ENCODE peak calls at places on chromosomes 1 and 21, in eight cellular contexts. F is stomach, A is ovary, H is A549, V is esophagus squamous epithelium, L is K562, K is lower leg skin, G is breast epithelium. T is an unnamed sample.

GRCh38 chr1:22111620-22112019 is 31.3 kb downstream of the WNT4 start:
- DNase-seq in A (no peak), H (no peak), G (no peak), F (no peak), V (no peak), L (peak), K (no peak), T (peak)

GRCh38 chr1:61241864-61242472 is 159.6 kb downstream of the NFIA start:
- DNase-seq in H (no peak), L (no peak), F (no peak), G (no peak), K (no peak), V (no peak), A (no peak), T (no peak)

GRCh38 chr1:219826290-219826689 is 102.1 kb downstream of the SLC30A10 start:
- DNase-seq in G (no peak), V (no peak), K (no peak), A (no peak), F (no peak), L (no peak), H (no peak), T (no peak)

GRCh38 chr1:31633117-31633516 is 11.6 kb downstream of the PEF1 start:
- DNase-seq in H (peak), L (peak), K (no peak), A (no peak), G (no peak), F (peak), V (no peak), T (no peak)

GRCh38 chr21:41583274-41583790 is 75.4 kb upstream of the TMPRSS2 start:
- DNase-seq in V (no peak), F (peak), K (peak), H (peak), A (no peak), G (peak), L (no peak), T (no peak)

GRCh38 chr1:22739648-22740385 is 29.2 kb downstream of the EPHB2 start:
- DNase-seq in K (no peak), L (peak), G (no peak), A (peak), H (peak), F (no peak), V (no peak), T (peak)

GRCh38 chr1:239765163-239765562 is 326.5 kb upstream of the FMN2 start:
- DNase-seq in V (no peak), A (no peak), K (no peak), F (no peak), L (no peak), H (no peak), G (no peak), T (no peak)

GRCh38 chr1:147527941-147528936 is 13.1 kb upstream of the BCL9 start:
- DNase-seq in V (no peak), H (no peak), A (no peak), L (no peak), K (no peak), F (no peak), G (no peak), T (no peak)

GRCh38 chr1:51058863-51059262 is 43.2 kb upstream of the C1orf185 start:
- DNase-seq in F (no peak), L (no peak), G (no peak), H (no peak), V (no peak), A (no peak), K (no peak), T (no peak)

GRCh38 chr1:213122514-213122929 is 71.5 kb downstream of the RPS6KC1 start:
- DNase-seq in H (no peak), A (no peak), F (no peak), V (no peak), L (peak), G (no peak), K (no peak), T (no peak)

GRCh38 chr21:42463861-42464515 is 32.0 kb downstream of the RSPH1 start:
- DNase-seq in G (no peak), L (no peak), V (no peak), K (peak), F (peak), A (no peak), H (no peak), T (no peak)

GRCh38 chr1:18951818-18952391 is 4.6 kb downstream of the IFFO2 start:
- DNase-seq in F (peak), V (no peak), H (no peak), L (no peak), G (no peak), A (no peak), K (no peak), T (no peak)

GRCh38 chr1:101167891-101168290 is 68.9 kb upstream of the S1PR1 start:
- DNase-seq in H (no peak), G (no peak), K (no peak), F (no peak), A (no peak), L (no peak), V (no peak), T (no peak)

GRCh38 chr1:233237623-233238022 is 57.9 kb downstream of the PCNX2 start:
- DNase-seq in H (no peak), L (no peak), F (no peak), G (no peak), K (no peak), V (no peak), A (no peak), T (no peak)

GRCh38 chr1:184684285-184685077 is 70.2 kb downstream of the EDEM3 start:
- DNase-seq in G (no peak), V (no peak), L (no peak), K (no peak), A (peak), H (no peak), F (peak), T (no peak)

GRCh38 chr1:7953850-7954609 is 7.5 kb upstream of the PARK7 start:
- DNase-seq in H (peak), K (peak), A (peak), G (peak), V (peak), L (peak), F (peak), T (no peak)
- TF ChIP-seq POLR2A in H (peak), K (no peak), A (peak), G (peak), V (no peak), L (peak), F (peak), T (no peak)

DNA sequence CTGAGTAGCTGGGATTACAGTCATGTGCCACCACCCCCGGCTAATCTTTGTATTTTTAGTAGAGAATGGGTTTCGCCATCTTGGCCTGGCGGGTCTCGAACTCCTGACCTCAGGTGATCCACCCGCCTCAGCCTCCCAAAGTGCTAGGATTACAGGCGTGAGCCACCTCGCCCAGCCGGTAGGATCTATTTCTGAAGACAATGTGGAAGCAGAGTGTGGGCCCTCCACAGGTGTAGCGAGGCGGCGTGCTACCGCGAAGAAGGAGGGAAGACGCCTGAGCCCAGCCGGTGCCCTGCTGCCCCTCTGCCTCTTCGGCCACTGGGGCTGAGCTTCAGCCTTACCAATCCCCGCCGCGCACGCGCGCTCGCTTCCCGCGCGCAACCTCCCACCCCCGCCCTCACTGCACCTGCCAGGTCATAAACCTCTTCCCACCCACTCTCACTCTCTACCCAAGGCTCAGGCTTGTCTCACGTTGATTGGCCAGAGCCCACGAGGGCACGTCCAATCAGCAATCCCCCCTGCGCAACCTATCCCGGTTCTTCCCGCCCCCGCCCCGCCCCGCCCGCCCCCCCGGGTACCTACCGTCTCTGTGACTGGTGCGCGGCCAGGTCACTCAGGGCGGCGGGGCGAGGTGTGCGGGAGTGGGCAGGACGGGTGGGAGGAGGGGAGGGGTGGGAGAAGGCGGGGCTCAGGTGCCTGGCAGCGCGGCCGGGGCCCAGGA is 409 bp upstream of the HOOK1 start:
- DNase-seq in V (peak), A (peak), L (no peak), K (peak), G (peak), F (peak), H (peak), T (no peak)
- TF ChIP-seq POLR2A in V (no peak), A (no peak), L (no peak), K (no peak), G (peak), F (no peak), H (peak), T (no peak)

GRCh38 chr1:154222518-154222917 is 1.8 kb downstream of the UBAP2L start:
- DNase-seq in V (no peak), F (no peak), L (no peak), K (no peak), H (no peak), A (no peak), G (no peak), T (no peak)

GRCh38 chr1:154219511-154219910 is 1.2 kb upstream of the UBAP2L start:
- DNase-seq in H (no peak), F (no peak), V (no peak), A (no peak), K (no peak), L (no peak), G (no peak), T (no peak)

GRCh38 chr1:154220071-154220969 is at the start of gene UBAP2L:
- DNase-seq in A (peak), G (peak), H (peak), L (peak), K (peak), V (peak), F (peak), T (peak)

GRCh38 chr1:154221815-154222081 is 993 bp downstream of the UBAP2L start:
- DNase-seq in A (no peak), V (no peak), H (no peak), K (no peak), F (no peak), G (no peak), L (no peak), T (no peak)

DNA sequence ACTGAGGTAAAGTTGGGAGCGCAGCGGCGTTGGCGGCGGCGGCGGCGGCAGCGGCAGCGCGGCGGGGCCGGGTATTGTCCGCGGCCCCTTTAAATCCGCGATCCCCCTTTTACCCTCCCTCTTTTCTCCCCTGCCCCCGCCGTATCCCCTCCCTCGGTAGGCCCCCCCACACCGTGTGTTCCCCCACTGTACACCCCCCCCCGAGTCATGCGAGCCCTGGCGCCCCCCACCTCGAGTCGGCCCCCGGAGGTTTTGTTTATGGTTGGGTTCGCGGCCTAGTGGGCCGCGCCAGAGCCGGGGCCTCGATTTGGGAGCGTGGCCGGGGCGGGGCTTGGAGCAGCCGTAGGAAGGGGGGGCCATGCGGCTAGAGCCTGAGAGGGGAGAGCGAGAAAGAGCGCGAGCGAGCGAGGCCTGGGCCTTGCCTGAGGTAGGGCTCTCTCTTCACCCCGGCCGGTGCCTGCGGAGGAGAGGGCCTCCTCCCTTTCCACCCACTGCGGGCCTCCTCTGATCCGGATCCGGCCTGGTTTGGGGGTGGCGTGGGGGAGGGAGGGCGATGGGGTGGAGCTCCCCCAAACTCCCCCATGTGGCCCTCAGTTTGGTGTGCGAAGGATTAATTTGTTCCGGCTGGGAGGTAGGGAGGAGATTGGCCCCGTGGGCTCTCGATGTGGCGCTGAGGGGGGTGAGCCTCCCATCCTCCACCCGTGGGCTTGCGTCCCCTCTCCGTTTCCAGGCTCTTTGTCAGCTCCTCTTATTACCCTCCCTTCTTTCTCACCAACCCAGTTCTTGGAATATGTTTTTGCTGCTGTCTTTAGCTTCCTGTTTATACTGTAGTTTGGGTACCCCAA is 437 bp downstream of the UBAP2L start:
- DNase-seq in V (peak), G (peak), H (peak), L (peak), K (peak), F (peak), A (peak), T (no peak)
- TF ChIP-seq POLR2A in V (no peak), G (no peak), H (peak), L (peak), K (no peak), F (no peak), A (peak), T (peak)

GRCh38 chr1:113788802-113789201 is 23.5 kb downstream of the RSBN1 start:
- DNase-seq in H (no peak), L (no peak), V (no peak), G (no peak), K (no peak), A (no peak), F (no peak), T (no peak)
- TF ChIP-seq POLR2A in H (no peak), L (no peak), V (no peak), G (no peak), K (no peak), A (no peak), F (no peak), T (no peak)

DNA sequence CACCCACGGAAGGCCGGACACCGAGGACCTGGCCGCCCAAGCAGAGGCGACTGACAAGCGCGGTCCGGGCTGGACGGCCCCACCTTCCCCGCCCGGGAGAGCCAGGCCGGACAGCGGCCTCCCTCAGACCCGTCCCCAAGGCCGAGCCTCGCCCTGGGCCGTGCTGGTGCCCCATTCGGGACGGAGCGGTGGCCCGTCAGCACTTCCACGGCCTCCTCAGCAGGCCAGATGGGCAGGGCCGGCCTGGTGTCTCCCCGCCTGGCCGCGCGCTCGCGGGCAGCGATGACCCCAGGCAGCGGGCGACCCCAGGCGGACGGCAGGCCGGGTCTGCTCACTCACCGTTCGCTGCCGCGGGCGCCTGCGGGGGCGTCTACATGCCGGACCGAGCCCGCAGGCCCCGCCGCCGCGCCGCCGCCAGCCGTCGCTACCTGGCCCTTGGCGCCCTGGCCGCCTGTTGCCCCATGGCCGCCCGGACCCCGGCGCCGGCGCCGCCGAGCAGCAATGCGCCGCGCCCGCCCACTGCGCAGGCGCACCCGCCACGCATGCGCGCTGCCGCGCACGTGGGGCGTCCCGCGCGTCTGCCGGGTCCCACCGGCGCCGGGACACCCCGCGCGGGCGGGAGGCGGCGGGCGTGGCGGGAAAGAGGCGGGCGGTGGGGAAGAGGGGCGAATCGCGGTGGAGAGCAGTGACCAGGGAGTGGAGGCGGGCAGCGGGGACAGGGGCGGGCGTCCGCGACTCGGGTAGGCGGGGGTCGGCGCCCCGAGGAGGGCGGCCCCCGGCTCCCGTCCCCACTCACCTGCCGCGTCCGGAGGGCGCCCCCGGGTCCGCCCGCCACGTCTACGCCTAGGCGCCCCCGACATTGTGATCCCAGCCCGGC is at the start of gene NADK:
- DNase-seq in K (peak), H (peak), G (no peak), V (no peak), A (peak), F (peak), L (peak), T (peak)
- TF ChIP-seq POLR2A in K (no peak), H (peak), G (no peak), V (no peak), A (peak), F (no peak), L (no peak), T (peak)

GRCh38 chr1:234604393-234604725 is 5.6 kb downstream of the IRF2BP2 start:
- DNase-seq in V (no peak), H (no peak), K (no peak), A (no peak), G (no peak), L (no peak), F (no peak), T (no peak)

GRCh38 chr1:234602334-234603220 is 7.4 kb downstream of the IRF2BP2 start:
- DNase-seq in F (peak), L (peak), K (peak), G (peak), A (no peak), H (peak), V (no peak), T (no peak)

GRCh38 chr1:234604726-234605492 is 5.1 kb downstream of the IRF2BP2 start:
- DNase-seq in A (no peak), V (no peak), H (no peak), L (peak), F (no peak), K (peak), G (no peak), T (no peak)

GRCh38 chr1:234605493-234605982 is 4.4 kb downstream of the IRF2BP2 start:
- DNase-seq in V (no peak), H (no peak), A (no peak), L (no peak), F (no peak), K (no peak), G (no peak), T (no peak)

DNA sequence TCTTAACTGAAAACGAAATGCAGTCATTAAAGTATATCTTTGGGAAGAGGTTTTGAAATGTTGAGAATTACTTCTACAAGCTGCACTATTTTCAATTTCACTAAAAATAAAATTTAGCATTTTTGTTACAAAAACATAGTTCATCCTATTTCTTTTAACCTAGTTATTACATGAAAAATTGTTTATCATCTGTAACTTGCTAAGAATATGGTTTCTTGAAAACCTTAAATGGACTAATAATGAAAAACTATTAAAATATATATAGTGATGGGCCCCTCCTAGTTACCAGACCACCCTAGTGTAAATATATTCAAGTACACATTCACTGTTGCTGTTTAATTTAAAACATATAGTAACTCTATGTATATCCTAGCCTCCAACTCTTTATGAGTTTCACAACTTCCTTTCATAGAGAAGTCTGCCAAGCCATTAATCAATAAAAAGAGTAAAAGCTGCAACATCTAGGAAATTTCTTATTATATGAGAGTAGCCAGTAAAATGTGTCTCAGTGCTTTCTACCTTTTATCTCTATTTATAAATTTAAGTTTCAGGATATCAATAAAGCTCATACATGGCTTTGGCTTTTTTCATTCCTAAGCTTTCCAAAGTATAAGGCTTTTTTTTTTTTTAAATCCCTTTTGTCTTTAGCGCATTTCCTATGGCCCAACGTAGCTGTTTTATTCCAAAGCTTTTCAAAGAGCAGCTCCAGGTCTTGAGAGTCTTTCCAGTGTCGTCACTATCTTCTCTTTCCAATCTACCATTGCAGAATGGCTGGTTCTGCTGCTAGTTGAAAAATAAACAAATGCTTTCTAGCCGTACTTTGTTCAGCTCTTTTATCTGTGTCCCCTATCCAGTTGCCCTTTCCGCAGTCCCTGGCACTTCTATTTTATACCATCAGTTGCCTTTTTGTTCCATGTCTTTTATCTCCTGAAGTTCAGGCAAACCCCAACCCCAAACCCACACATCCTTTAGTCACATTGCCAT is 6.5 kb downstream of the IRF2BP2 start:
- DNase-seq in F (no peak), K (no peak), H (no peak), L (no peak), G (no peak), A (no peak), V (no peak), T (no peak)
- TF ChIP-seq POLR2A in F (no peak), K (no peak), H (no peak), L (no peak), G (no peak), A (no peak), V (no peak), T (no peak)

DNA sequence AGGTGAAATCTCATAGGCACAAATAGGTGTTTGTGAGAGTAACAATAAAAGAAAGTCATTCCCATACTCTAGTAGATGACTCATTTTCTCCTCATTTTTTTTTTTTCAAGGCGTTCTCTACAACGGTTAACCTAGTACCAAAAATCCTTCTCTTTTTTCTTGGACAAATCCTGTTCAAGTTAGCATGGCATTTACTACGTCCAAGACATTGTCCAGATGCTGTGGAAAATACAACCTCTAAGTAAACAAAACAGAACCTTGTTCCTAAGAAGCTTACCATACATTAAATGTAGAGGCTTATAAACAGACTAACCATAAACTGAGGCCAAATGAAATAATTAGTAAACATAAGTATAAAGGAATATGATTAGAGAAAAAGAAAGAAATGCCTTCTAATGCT is 76.2 kb upstream of the RGS4 start:
- DNase-seq in K (no peak), V (no peak), G (no peak), A (no peak), F (no peak), L (no peak), H (no peak), T (no peak)
- TF ChIP-seq POLR2A in K (no peak), V (no peak), G (no peak), A (no peak), F (no peak), L (no peak), H (no peak), T (no peak)

GRCh38 chr1:17765444-17766411 is 10.6 kb downstream of the ACTL8 start:
- DNase-seq in G (no peak), A (no peak), F (no peak), K (no peak), L (no peak), V (no peak), H (peak), T (peak)
- TF ChIP-seq POLR2A in G (no peak), A (no peak), F (no peak), K (no peak), L (no peak), V (no peak), H (no peak), T (peak)

T was measured in H54.